ENCODE peak calls at places on chromosomes 11 and 22, in seven cellular contexts. G is fibroblast of villous mesenchyme; U is A673; L is CD8-positive, alpha-beta T cell; V is heart right ventricle; Y is lower leg skin; O is vagina. K is an unnamed sample.

GRCh38 chr11:62921201-62921572 is at the start of gene CHRM1:
- DNase-seq in U (peak), Y (no peak), L (no peak), V (no peak), O (no peak), G (no peak), K (no peak)

GRCh38 chr22:45212306-45212709 is 28.4 kb downstream of the KIAA0930 start:
- DNase-seq in U (peak), G (peak), L (no peak), O (no peak), Y (peak), V (peak), K (peak)

GRCh38 chr22:19471572-19471971 is 7.4 kb downstream of the UFD1 start:
- DNase-seq in V (no peak), U (no peak), G (no peak), O (no peak), Y (no peak), L (no peak), K (no peak)

GRCh38 chr11:12598330-12599256 is 75.6 kb upstream of the TEAD1 start:
- DNase-seq in U (peak), V (no peak), O (no peak), G (peak), Y (no peak), L (no peak), K (no peak)

GRCh38 chr11:111729441-111729840 is 36.7 kb downstream of the PPP2R1B start:
- DNase-seq in Y (no peak), V (no peak), L (no peak), G (no peak), O (no peak), U (no peak), K (no peak)

GRCh38 chr11:210803-211180 is 3.3 kb downstream of the RIC8A start:
- DNase-seq in G (no peak), Y (peak), U (no peak), V (no peak), O (no peak), L (no peak), K (no peak)

GRCh38 chr22:47318041-47318737 is 555.7 kb downstream of the TBC1D22A start:
- DNase-seq in O (no peak), L (no peak), V (no peak), Y (no peak), G (no peak), U (no peak), K (no peak)

GRCh38 chr22:48086246-48086645 is 1323.8 kb downstream of the TBC1D22A start:
- DNase-seq in O (no peak), L (no peak), G (no peak), V (no peak), Y (no peak), U (no peak), K (no peak)

GRCh38 chr22:22474733-22475132 is 33.8 kb downstream of the ZNF280B start:
- DNase-seq in O (no peak), G (no peak), U (no peak), L (no peak), V (no peak), Y (no peak), K (no peak)

GRCh38 chr22:49855491-49855911 is 1.9 kb downstream of the ZBED4 start:
- DNase-seq in V (no peak), Y (no peak), O (no peak), L (no peak), G (peak), U (no peak), K (no peak)

GRCh38 chr22:26360169-26360885 is 68.7 kb upstream of the ASPHD2 start:
- DNase-seq in G (peak), O (no peak), V (peak), L (peak), Y (peak), U (peak), K (peak)

GRCh38 chr11:67312187-67313021 is 9.1 kb downstream of the SSH3 start:
- DNase-seq in G (no peak), V (no peak), Y (peak), L (no peak), U (no peak), O (peak), K (no peak)

GRCh38 chr11:110297726-110298297 is 1.4 kb upstream of the RDX start:
- DNase-seq in O (no peak), Y (no peak), L (no peak), U (peak), V (no peak), G (peak), K (no peak)

GRCh38 chr11:37378989-37379388 is 781.0 kb upstream of the RAG2 start:
- DNase-seq in Y (no peak), U (peak), O (no peak), V (no peak), L (no peak), G (no peak), K (no peak)

GRCh38 chr11:133669371-133670046 is 137.2 kb upstream of the OPCML start:
- DNase-seq in O (peak), L (no peak), U (no peak), G (no peak), V (no peak), Y (peak), K (no peak)

GRCh38 chr11:56885854-56886253 is 102.9 kb upstream of the OR5AK2 start:
- DNase-seq in G (no peak), V (no peak), Y (no peak), O (no peak), U (no peak), L (no peak), K (no peak)

GRCh38 chr11:82683029-82683428 is 50.6 kb downstream of the FAM181B start:
- DNase-seq in V (no peak), U (no peak), L (no peak), Y (no peak), G (no peak), O (no peak), K (no peak)

GRCh38 chr11:72705442-72706365 is 31.5 kb upstream of the PDE2A start:
- DNase-seq in U (no peak), G (no peak), Y (no peak), V (no peak), L (no peak), O (no peak), K (no peak)

GRCh38 chr11:9276571-9276970 is 11.4 kb upstream of the DENND5A start:
- DNase-seq in Y (no peak), L (no peak), G (no peak), V (no peak), O (no peak), U (peak), K (peak)

GRCh38 chr22:36743011-36743410 is 32.9 kb downstream of the IFT27 start:
- DNase-seq in L (no peak), U (no peak), G (no peak), V (no peak), O (no peak), Y (peak), K (peak)

GRCh38 chr11:58654079-58654907 is 31.8 kb downstream of the CNTF start:
- DNase-seq in U (peak), O (no peak), Y (peak), G (peak), L (peak), V (peak), K (peak)

GRCh38 chr22:43226368-43226979 is 39.5 kb upstream of the TTLL12 start:
- DNase-seq in V (no peak), G (peak), Y (no peak), U (no peak), L (no peak), O (no peak), K (no peak)

GRCh38 chr11:124804884-124805283 is 4.7 kb upstream of the MSANTD2 start:
- DNase-seq in L (no peak), O (no peak), G (no peak), U (no peak), Y (no peak), V (no peak), K (no peak)

GRCh38 chr22:17589810-17590375 is 26.6 kb downstream of the SLC25A18 start:
- DNase-seq in L (no peak), O (no peak), V (no peak), G (no peak), U (no peak), Y (peak), K (no peak)

GRCh38 chr11:93775289-93775688 is 8.8 kb upstream of the MED17 start:
- DNase-seq in V (no peak), O (no peak), L (no peak), G (no peak), U (peak), Y (no peak), K (no peak)

GRCh38 chr22:45945621-45946020 is 31.3 kb downstream of the WNT7B start:
- DNase-seq in V (no peak), O (no peak), L (no peak), U (no peak), Y (no peak), G (no peak), K (no peak)

GRCh38 chr11:10590516-10590915 is 22.1 kb upstream of the LYVE1 start:
- DNase-seq in G (peak), O (no peak), U (peak), Y (no peak), V (no peak), L (no peak), K (no peak)

DNA sequence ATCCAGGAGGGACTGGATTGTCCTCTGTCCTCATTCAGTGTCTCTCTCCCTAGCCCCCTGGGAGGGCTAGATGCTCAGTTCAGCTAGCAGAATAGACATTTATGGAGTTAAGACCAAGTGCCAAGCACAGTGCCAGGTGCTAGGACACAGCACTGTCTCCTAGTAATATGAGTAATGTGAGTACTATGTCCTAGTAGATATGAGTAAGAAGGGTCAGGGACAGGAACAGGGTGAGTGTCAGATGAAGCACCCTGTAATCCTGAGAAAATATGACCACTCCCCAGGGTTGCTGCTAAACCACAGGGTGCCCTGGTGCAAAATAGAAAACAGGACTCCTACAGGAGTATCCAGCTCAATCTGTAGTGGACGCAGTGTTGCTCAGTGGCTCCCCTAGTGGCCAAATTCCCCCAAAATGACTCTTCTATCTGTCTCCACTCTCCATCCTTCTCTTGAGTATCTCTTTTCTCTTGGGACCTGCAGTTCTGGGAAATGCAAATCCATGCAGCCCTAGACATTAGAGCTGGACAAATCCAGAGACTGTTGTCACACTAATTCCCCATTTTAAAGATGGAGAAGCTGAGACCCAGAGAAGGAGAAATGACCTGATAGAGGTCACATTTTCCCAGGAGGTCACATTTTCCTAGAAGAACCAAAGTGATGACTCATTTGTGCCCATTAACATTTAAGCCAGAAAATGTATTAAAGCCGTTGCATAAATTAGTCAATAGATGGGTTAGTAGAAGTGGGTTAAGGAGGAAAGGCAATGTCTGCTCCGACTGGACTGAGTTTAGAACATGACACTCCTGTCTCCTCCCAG is 214.3 kb downstream of the NXPE2 start:
- DNase-seq in L (no peak), Y (no peak), O (no peak), U (peak), V (no peak), G (no peak), K (no peak)
- TF ChIP-seq CTCF in L (no peak), Y (no peak), O (no peak), U (peak), V (peak), G (peak), K (peak)

GRCh38 chr11:14891143-14892035 is 642 bp downstream of the CYP2R1 start:
- DNase-seq in G (peak), U (peak), O (no peak), L (peak), Y (peak), V (peak), K (peak)

GRCh38 chr11:14894657-14895598 is 2.9 kb upstream of the CYP2R1 start:
- DNase-seq in U (peak), L (no peak), G (peak), O (no peak), Y (peak), V (peak), K (no peak)

GRCh38 chr11:14886509-14886908 is 5.5 kb downstream of the CYP2R1 start:
- DNase-seq in L (no peak), U (no peak), G (no peak), O (no peak), Y (no peak), V (no peak), K (no peak)

GRCh38 chr11:14892577-14892976 is 546 bp upstream of the CYP2R1 start:
- DNase-seq in Y (no peak), L (no peak), V (no peak), O (no peak), U (no peak), G (no peak), K (no peak)

GRCh38 chr11:14892036-14892556 is at the start of gene CYP2R1:
- DNase-seq in G (peak), L (peak), U (peak), O (peak), V (peak), Y (peak), K (peak)
- TF ChIP-seq CTCF in G (no peak), L (no peak), U (no peak), O (no peak), V (no peak), Y (no peak), K (no peak)

GRCh38 chr11:92550871-92551270 is 326.3 kb downstream of the FAT3 start:
- DNase-seq in G (no peak), V (no peak), U (no peak), L (no peak), O (no peak), Y (no peak), K (no peak)
- TF ChIP-seq CTCF in G (no peak), V (no peak), U (no peak), L (no peak), O (no peak), Y (no peak), K (no peak)

DNA sequence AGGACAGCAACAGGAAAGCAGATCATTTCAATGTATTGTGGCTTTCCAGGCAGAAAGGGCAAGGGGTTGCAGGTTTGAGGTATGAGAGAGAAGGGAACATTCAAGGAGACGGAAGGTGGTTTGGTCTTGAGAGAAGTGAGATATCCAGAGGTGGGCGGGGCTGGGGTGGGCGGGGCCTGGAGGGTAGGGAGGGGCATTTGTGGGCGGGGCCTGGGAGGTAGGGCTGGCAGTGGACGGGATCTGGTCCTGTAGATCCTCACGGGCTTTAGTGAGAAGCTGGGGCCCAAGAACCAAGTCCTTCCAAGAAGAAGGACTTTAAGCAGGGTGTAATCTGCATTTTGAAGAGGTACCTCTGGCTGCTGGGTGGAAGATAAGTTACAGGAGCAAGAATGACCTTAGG is 199.2 kb downstream of the MN1 start:
- DNase-seq in U (no peak), Y (no peak), G (no peak), L (no peak), V (no peak), O (no peak), K (no peak)
- TF ChIP-seq CTCF in U (no peak), Y (no peak), G (no peak), L (no peak), V (no peak), O (no peak), K (no peak)

GRCh38 chr11:29260939-29261705 is 755.7 kb downstream of the KCNA4 start:
- DNase-seq in Y (no peak), G (no peak), U (no peak), L (no peak), O (no peak), V (no peak), K (no peak)
- TF ChIP-seq CTCF in Y (no peak), G (no peak), U (no peak), L (no peak), O (no peak), V (no peak), K (no peak)

DNA sequence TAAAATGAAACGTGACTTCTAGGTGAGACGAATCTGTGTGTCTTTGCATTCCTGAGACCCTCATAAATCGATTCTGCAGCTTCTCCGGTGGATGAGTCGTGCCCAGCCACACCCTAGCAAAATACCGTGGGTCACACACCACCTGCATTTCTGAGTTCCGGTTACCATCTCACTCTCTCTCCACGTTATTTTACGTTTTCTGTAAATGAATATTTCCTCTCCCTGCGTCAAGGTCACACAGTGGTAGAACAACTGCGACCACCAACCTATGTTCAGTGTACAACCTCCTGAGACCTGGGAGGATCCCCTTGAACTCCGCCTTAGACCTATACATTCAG is 1.1 kb downstream of the YWHAH start:
- DNase-seq in Y (no peak), U (no peak), L (no peak), V (no peak), O (no peak), G (no peak), K (no peak)
- TF ChIP-seq CTCF in Y (no peak), U (no peak), L (no peak), V (no peak), O (no peak), G (no peak), K (no peak)

GRCh38 chr11:43576834-43577521 is 103.6 kb upstream of the HSD17B12 start:
- DNase-seq in O (no peak), U (peak), V (peak), Y (no peak), G (peak), L (no peak), K (peak)
- TF ChIP-seq CTCF in O (no peak), U (peak), V (peak), Y (no peak), G (peak), L (no peak), K (peak)